ENCODE peak calls at places on chromosomes 2 and 18, in nine cellular contexts. J, T, O, K, A, Z, C, D and N are unnamed samples.

GRCh38 chr2:173990970-173991819 is 26.0 kb upstream of the SP3 start:
- DNase-seq in T (peak; percentile 87), A (peak; percentile 89), O (no peak), J (no peak), K (peak; percentile 85), C (peak; percentile 95), Z (peak; percentile 96), D (no peak), N (peak; percentile 22)

GRCh38 chr2:47389692-47390091 is 13.3 kb upstream of the MSH2 start:
- DNase-seq in O (no peak), J (no peak), Z (peak; percentile 58), K (no peak), T (no peak), A (no peak), D (no peak), C (no peak), N (no peak)

GRCh38 chr2:207252979-207253640 is 87.4 kb upstream of the KLF7 start:
- DNase-seq in K (no peak), T (peak; percentile 84), O (no peak), C (no peak), A (peak; percentile 53), D (no peak), J (no peak), Z (no peak), N (no peak)

GRCh38 chr2:10410001-10410671 is 38.0 kb downstream of the ODC1 start:
- DNase-seq in C (no peak), J (no peak), O (no peak), Z (no peak), T (no peak), K (no peak), D (no peak), A (no peak), N (peak; percentile 47)

GRCh38 chr2:176653856-176654443 is 384.7 kb downstream of the MTX2 start:
- DNase-seq in T (peak; percentile 84), O (peak; percentile 26), J (peak; percentile 66), A (peak; percentile 55), Z (peak; percentile 89), K (peak; percentile 25), D (no peak), C (peak; percentile 70), N (no peak)

GRCh38 chr18:23228102-23229051 is 93.1 kb downstream of the CABLES1 start:
- DNase-seq in Z (no peak), C (no peak), J (no peak), K (peak; percentile 28), O (no peak), T (peak; percentile 48), A (peak; percentile 75), D (no peak), N (no peak)

GRCh38 chr2:112723995-112724394 is 3.2 kb downstream of the NT5DC4 start:
- DNase-seq in C (no peak), J (no peak), T (no peak), A (no peak), Z (no peak), K (no peak), D (no peak), O (no peak), N (no peak)

GRCh38 chr2:127638361-127639110 is 7.4 kb upstream of the GPR17 start:
- DNase-seq in A (no peak), K (no peak), J (no peak), O (no peak), T (peak; percentile 13), C (no peak), D (no peak), Z (no peak), N (no peak)

GRCh38 chr2:98148968-98149697 is 62.2 kb downstream of the VWA3B start:
- DNase-seq in C (no peak), A (peak; percentile 62), O (no peak), J (no peak), K (no peak), D (no peak), T (peak; percentile 66), Z (no peak), N (no peak)

GRCh38 chr2:120854014-120854620 is 118.4 kb downstream of the GLI2 start:
- DNase-seq in K (no peak), O (no peak), J (no peak), Z (no peak), A (no peak), T (no peak), C (peak; percentile 43), D (no peak), N (no peak)

GRCh38 chr2:201621293-201621999 is 21.9 kb downstream of the TMEM237 start:
- DNase-seq in K (no peak), J (no peak), C (no peak), A (peak; percentile 37), Z (no peak), O (no peak), T (no peak), D (no peak), N (no peak)

GRCh38 chr2:79944205-79944604 is 360.3 kb downstream of the LRRTM1 start:
- DNase-seq in A (no peak), D (no peak), Z (no peak), K (no peak), J (no peak), C (no peak), O (no peak), T (no peak), N (no peak)

GRCh38 chr2:240836781-240837467 is 16.9 kb upstream of the KIF1A start:
- DNase-seq in T (peak; percentile 64), D (no peak), K (peak; percentile 60), C (no peak), O (no peak), A (peak; percentile 66), J (no peak), Z (peak; percentile 84), N (no peak)

GRCh38 chr18:11411021-11411420 is 198.4 kb upstream of the SLC35G4 start:
- DNase-seq in J (no peak), A (peak; percentile 65), T (peak; percentile 83), K (no peak), O (no peak), D (no peak), Z (no peak), C (no peak), N (no peak)

GRCh38 chr2:226799211-226799975 is at the start of gene IRS1:
- DNase-seq in C (peak; percentile 89), K (peak; percentile 74), J (peak; percentile 58), A (peak; percentile 79), D (peak; percentile 51), T (peak; percentile 81), O (no peak), Z (peak; percentile 93), N (peak; percentile 59)

GRCh38 chr2:201057089-201057499 is 14.4 kb downstream of the HYCC2 start:
- DNase-seq in O (no peak), D (no peak), Z (no peak), J (no peak), T (peak; percentile 20), K (no peak), A (peak; percentile 29), C (no peak), N (no peak)

DNA sequence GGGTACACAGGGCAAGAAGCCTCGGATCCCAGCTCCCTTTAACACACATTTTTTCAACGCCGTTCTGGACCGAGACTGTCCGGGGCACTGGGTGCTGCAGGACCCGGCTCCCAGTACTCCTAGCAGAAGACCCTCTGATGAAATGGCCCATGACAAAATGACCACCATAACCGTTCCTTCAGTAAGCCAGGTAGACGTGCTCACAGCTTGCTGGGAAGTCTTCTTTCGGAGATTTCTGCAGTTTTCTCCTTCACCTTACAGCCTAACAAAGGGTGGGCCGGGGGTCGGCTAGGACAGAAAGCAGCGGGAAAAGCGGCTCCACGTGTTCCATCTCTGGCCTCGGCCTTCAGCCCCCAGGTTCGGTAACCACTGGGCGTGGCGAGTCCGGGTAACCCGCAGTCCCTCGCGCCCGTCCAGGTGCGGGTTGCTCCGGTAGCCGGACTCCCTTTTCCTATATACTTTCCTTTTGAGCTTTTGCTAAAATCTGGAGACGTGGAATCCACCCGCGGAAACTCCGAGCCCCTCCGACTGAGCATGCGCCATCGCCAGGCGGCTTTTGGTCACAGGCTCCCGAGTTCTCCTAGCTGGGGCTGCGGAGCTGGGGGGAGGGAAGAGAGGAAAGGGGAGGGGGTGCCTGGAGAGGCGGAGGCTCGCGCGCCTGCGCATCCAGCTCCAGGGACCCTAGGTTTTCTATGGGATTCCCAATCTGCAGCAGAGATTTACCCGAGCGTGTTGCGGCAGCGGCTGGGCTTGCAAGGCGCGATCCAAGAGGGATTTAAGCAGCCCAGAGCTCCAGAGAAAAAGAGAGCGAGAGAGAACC is at the start of gene VSNL1:
- DNase-seq in T (peak; percentile 32), Z (peak; percentile 93), J (peak; percentile 94), A (peak; percentile 68), O (no peak), D (no peak), C (peak; percentile 82), K (peak; percentile 73), N (no peak)
- TF ChIP-seq CTCF in T (no peak), Z (no peak), J (no peak), A (no peak), O (no peak), D (no peak), C (no peak), K (no peak), N (no peak)

GRCh38 chr2:216391401-216391800 is 19.1 kb upstream of the MARCHF4 start:
- DNase-seq in K (no peak), Z (no peak), C (no peak), D (no peak), T (no peak), O (no peak), A (peak; percentile 19), J (no peak), N (no peak)

GRCh38 chr2:216389565-216389964 is 17.3 kb upstream of the MARCHF4 start:
- DNase-seq in D (no peak), Z (no peak), C (no peak), O (no peak), J (no peak), K (no peak), T (peak; percentile 82), A (peak; percentile 36), N (no peak)

GRCh38 chr2:216387262-216387661 is 15.0 kb upstream of the MARCHF4 start:
- DNase-seq in O (no peak), D (no peak), J (no peak), T (no peak), Z (no peak), K (no peak), A (no peak), C (no peak), N (no peak)

GRCh38 chr2:216385478-216385877 is 13.2 kb upstream of the MARCHF4 start:
- DNase-seq in A (no peak), K (no peak), Z (no peak), J (no peak), T (no peak), D (no peak), O (no peak), C (no peak), N (no peak)

GRCh38 chr2:216388046-216388884 is 16.0 kb upstream of the MARCHF4 start:
- DNase-seq in A (no peak), C (no peak), J (no peak), K (no peak), Z (no peak), O (no peak), T (no peak), D (no peak), N (no peak)
- TF ChIP-seq CTCF in A (no peak), C (no peak), J (no peak), K (no peak), Z (no peak), O (no peak), T (no peak), D (no peak), N (no peak)

GRCh38 chr18:9831046-9831722 is 54.6 kb upstream of the TXNDC2 start:
- DNase-seq in A (no peak), O (no peak), C (no peak), D (no peak), T (no peak), Z (no peak), J (no peak), K (no peak), N (no peak)
- TF ChIP-seq CTCF in A (no peak), O (no peak), C (peak; percentile 45), D (no peak), T (no peak), Z (no peak), J (no peak), K (peak; percentile 35), N (no peak)

GRCh38 chr2:237873382-237873781 is 14.0 kb downstream of the RAMP1 start:
- DNase-seq in T (peak; percentile 34), O (no peak), D (no peak), A (no peak), K (no peak), Z (peak; percentile 73), C (peak; percentile 65), J (no peak), N (peak; percentile 10)
- TF ChIP-seq CTCF in T (no peak), O (no peak), D (no peak), A (no peak), K (no peak), Z (no peak), C (no peak), J (no peak), N (no peak)